ENCODE peak calls at places on chromosomes 13 and 19, in eight cellular contexts. B is AG09319, D is adrenal gland, R is thoracic aorta, M is heart left ventricle, K is AG04450, X is AG10803, Y is GM12865. C is an unnamed sample.

GRCh38 chr13:46134961-46135522 is 30.2 kb upstream of the CPB2 start:
- DNase-seq in B (no peak), D (peak; percentile 21), R (no peak), M (no peak), K (no peak), X (no peak), Y (no peak), C (no peak)

GRCh38 chr13:114011226-114011625 is 37.4 kb upstream of the C13orf46 start:
- DNase-seq in B (no peak), D (no peak), R (no peak), M (peak; percentile 18), K (no peak), X (no peak), Y (no peak), C (no peak)

GRCh38 chr19:40702337-40703012 is 12.0 kb upstream of the NUMBL start:
- DNase-seq in B (no peak), D (no peak), R (no peak), M (peak; percentile 71), K (no peak), X (peak; percentile 29), Y (no peak), C (no peak)

GRCh38 chr19:28208745-28209144 is 1004.2 kb downstream of the UQCRFS1 start:
- DNase-seq in B (no peak), D (no peak), R (no peak), M (no peak), K (no peak), X (peak; percentile 2), Y (peak; percentile 73), C (no peak)

GRCh38 chr13:51803018-51803417 is 945 bp downstream of the DHRS12 start:
- DNase-seq in B (no peak), D (peak; percentile 19), R (no peak), M (no peak), K (no peak), X (no peak), Y (peak; percentile 17), C (no peak)

GRCh38 chr19:45428385-45429231 is 4.9 kb upstream of the ERCC1 start:
- DNase-seq in B (no peak), D (peak; percentile 62), R (no peak), M (peak; percentile 86), K (no peak), X (peak; percentile 52), Y (no peak), C (no peak)

GRCh38 chr13:41577437-41577836 is 120.1 kb downstream of the RGCC start:
- DNase-seq in B (peak; percentile 76), D (peak; percentile 25), R (no peak), M (peak; percentile 65), K (no peak), X (peak; percentile 85), Y (no peak), C (no peak)

GRCh38 chr19:34171539-34171876 is 796 bp upstream of the LSM14A start:
- DNase-seq in B (no peak), D (no peak), R (no peak), M (no peak), K (peak; percentile 74), X (peak; percentile 77), Y (no peak), C (peak; percentile 85)

GRCh38 chr13:106493569-106493968 is 41.9 kb downstream of the EFNB2 start:
- DNase-seq in B (no peak), D (no peak), R (no peak), M (no peak), K (no peak), X (no peak), Y (peak; percentile 67), C (no peak)

GRCh38 chr19:39408392-39409206 is 2.0 kb downstream of the ZFP36 start:
- DNase-seq in B (no peak), D (no peak), R (no peak), M (no peak), K (no peak), X (peak; percentile 53), Y (no peak), C (peak; percentile 53)

GRCh38 chr13:75153834-75154233 is 328.1 kb downstream of the TBC1D4 start:
- DNase-seq in B (peak; percentile 8), D (no peak), R (no peak), M (no peak), K (no peak), X (peak; percentile 83), Y (no peak), C (no peak)

GRCh38 chr13:49214917-49215376 is 5.2 kb upstream of the MLNR start:
- DNase-seq in B (no peak), D (peak; percentile 36), R (no peak), M (peak; percentile 58), K (no peak), X (no peak), Y (peak; percentile 71), C (no peak)

GRCh38 chr19:49590971-49591730 is at the start of gene PRR12:
- DNase-seq in B (no peak), D (peak; percentile 73), R (no peak), M (peak; percentile 64), K (peak; percentile 32), X (peak; percentile 66), Y (peak; percentile 87), C (peak; percentile 31)

GRCh38 chr19:46696052-46696451 is 20.9 kb downstream of the PRKD2 start:
- DNase-seq in B (no peak), D (no peak), R (no peak), M (peak; percentile 4), K (no peak), X (no peak), Y (no peak), C (no peak)

GRCh38 chr19:46841458-46842083 is 9.1 kb downstream of the AP2S1 start:
- DNase-seq in B (no peak), D (peak; percentile 86), R (peak; percentile 47), M (peak; percentile 77), K (no peak), X (peak; percentile 55), Y (no peak), C (peak; percentile 84)

GRCh38 chr13:111177081-111177711 is 62.1 kb downstream of the ARHGEF7 start:
- DNase-seq in B (no peak), D (peak; percentile 71), R (no peak), M (peak; percentile 87), K (no peak), X (peak; percentile 30), Y (peak; percentile 73), C (no peak)

GRCh38 chr19:33557720-33558119 is 36.1 kb upstream of the PEPD start:
- DNase-seq in B (no peak), D (no peak), R (no peak), M (no peak), K (no peak), X (no peak), Y (no peak), C (no peak)

GRCh38 chr19:31530781-31531180 is 181.5 kb upstream of the TSHZ3 start:
- DNase-seq in B (no peak), D (no peak), R (no peak), M (no peak), K (no peak), X (no peak), Y (no peak), C (no peak)

GRCh38 chr19:45483033-45483432 is 13.8 kb downstream of the RTN2 start:
- DNase-seq in B (no peak), D (no peak), R (no peak), M (no peak), K (no peak), X (no peak), Y (no peak), C (no peak)

GRCh38 chr19:47891923-47892666 is 6.0 kb upstream of the SULT2A1 start:
- DNase-seq in B (no peak), D (peak; percentile 80), R (no peak), M (no peak), K (no peak), X (no peak), Y (no peak), C (peak; percentile 15)

GRCh38 chr19:17949956-17950309 is 17.0 kb upstream of the KCNN1 start:
- DNase-seq in B (no peak), D (no peak), R (no peak), M (no peak), K (no peak), X (no peak), Y (no peak), C (no peak)

GRCh38 chr13:39317284-39317683 is 279.0 kb downstream of the NHLRC3 start:
- DNase-seq in B (no peak), D (peak; percentile 54), R (no peak), M (peak; percentile 68), K (peak; percentile 7), X (peak; percentile 31), Y (no peak), C (no peak)

GRCh38 chr19:51422053-51422448 is 4.6 kb upstream of the SIGLEC10 start:
- DNase-seq in B (peak; percentile 10), D (peak; percentile 87), R (no peak), M (peak; percentile 83), K (peak; percentile 18), X (peak; percentile 64), Y (peak; percentile 86), C (peak; percentile 38)

GRCh38 chr19:1655131-1655981 is 2.9 kb upstream of the TCF3 start:
- DNase-seq in B (no peak), D (no peak), R (no peak), M (peak; percentile 23), K (no peak), X (no peak), Y (no peak), C (no peak)

GRCh38 chr13:105220886-105221285 is 1314.6 kb downstream of the EFNB2 start:
- DNase-seq in B (no peak), D (no peak), R (no peak), M (no peak), K (no peak), X (no peak), Y (no peak), C (no peak)

GRCh38 chr13:28679628-28680027 is 20.7 kb downstream of the POMP start:
- DNase-seq in B (no peak), D (no peak), R (no peak), M (no peak), K (no peak), X (peak; percentile 34), Y (no peak), C (no peak)
- TF ChIP-seq CTCF in B (peak; percentile 37), D (peak; percentile 17), R (peak; percentile 32), M (peak; percentile 46), K (peak; percentile 51), X (peak; percentile 63), Y (no peak), C (peak; percentile 75)

DNA sequence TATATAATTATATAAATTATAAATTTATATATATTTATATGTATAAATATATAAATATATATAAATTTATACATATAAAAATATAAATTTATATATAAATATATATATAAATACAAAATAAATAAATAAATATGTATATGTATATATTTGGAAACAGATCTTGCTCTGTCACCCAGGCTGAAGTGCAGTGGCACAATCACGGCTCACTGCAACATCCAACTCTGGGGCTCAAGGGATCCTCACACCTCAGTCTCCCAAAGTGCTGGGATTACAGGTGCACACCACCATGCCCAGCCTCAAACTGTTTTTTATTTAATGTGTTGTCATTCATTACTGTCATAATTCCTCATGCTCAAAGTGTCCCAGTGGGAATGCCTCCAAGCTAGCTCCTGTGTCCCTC is 25.2 kb upstream of the PDCD5 start:
- DNase-seq in B (no peak), D (no peak), R (no peak), M (no peak), K (no peak), X (no peak), Y (no peak), C (no peak)
- TF ChIP-seq CTCF in B (no peak), D (no peak), R (no peak), M (no peak), K (no peak), X (no peak), Y (no peak), C (no peak)

GRCh38 chr19:13804830-13805683 is 9.8 kb downstream of the ZSWIM4 start:
- DNase-seq in B (no peak), D (no peak), R (no peak), M (peak; percentile 63), K (no peak), X (no peak), Y (no peak), C (no peak)
- TF ChIP-seq CTCF in B (peak; percentile 11), D (no peak), R (peak; percentile 23), M (peak; percentile 48), K (peak; percentile 15), X (peak; percentile 11), Y (no peak), C (peak; percentile 43)

GRCh38 chr19:6674868-6675305 is 4.9 kb upstream of the TNFSF14 start:
- DNase-seq in B (peak; percentile 12), D (peak; percentile 89), R (no peak), M (peak; percentile 51), K (no peak), X (peak; percentile 50), Y (peak; percentile 93), C (peak; percentile 47)
- TF ChIP-seq CTCF in B (no peak), D (no peak), R (no peak), M (no peak), K (no peak), X (no peak), Y (peak; percentile 22), C (no peak)